ENCODE peak calls at places on chromosomes 4 and X, in six cellular contexts. P, O, S, H, B and G are unnamed samples.

GRCh38 chrX:56281789-56282188 is 49.6 kb downstream of the KLF8 start:
- DNase-seq in P (peak), O (peak), S (peak), H (peak), B (peak), G (peak)

GRCh38 chrX:68941385-68941952 is 112.6 kb downstream of the EFNB1 start:
- DNase-seq in P (no peak), O (no peak), S (no peak), H (peak), B (no peak), G (no peak)

GRCh38 chrX:72461766-72462165 is 110.9 kb downstream of the HDAC8 start:
- DNase-seq in P (no peak), O (no peak), S (no peak), H (no peak), B (peak), G (no peak)

GRCh38 chrX:137569470-137569891 is 3.6 kb downstream of the ZIC3 start:
- DNase-seq in P (no peak), O (no peak), S (no peak), H (no peak), B (no peak), G (no peak)

GRCh38 chrX:155048997-155049619 is 21.8 kb downstream of the CMC4 start:
- DNase-seq in P (no peak), O (peak), S (peak), H (no peak), B (peak), G (peak)

GRCh38 chr4:61149278-61149677 is 50.8 kb upstream of the ADGRL3 start:
- DNase-seq in P (no peak), O (no peak), S (no peak), H (peak), B (peak), G (no peak)

GRCh38 chr4:38275331-38275821 is 315.2 kb downstream of the PTTG2 start:
- DNase-seq in P (peak), O (no peak), S (no peak), H (no peak), B (no peak), G (peak)

GRCh38 chrX:136750364-136750763 is 30.4 kb downstream of the ARHGEF6 start:
- DNase-seq in P (no peak), O (no peak), S (no peak), H (no peak), B (no peak), G (no peak)

GRCh38 chr4:122577808-122578781 is 42.8 kb downstream of the IL21 start:
- DNase-seq in P (peak), O (peak), S (peak), H (no peak), B (peak), G (peak)

GRCh38 chrX:47518105-47518504 is 35.1 kb upstream of the ZNF41 start:
- DNase-seq in P (no peak), O (no peak), S (no peak), H (no peak), B (no peak), G (no peak)

DNA sequence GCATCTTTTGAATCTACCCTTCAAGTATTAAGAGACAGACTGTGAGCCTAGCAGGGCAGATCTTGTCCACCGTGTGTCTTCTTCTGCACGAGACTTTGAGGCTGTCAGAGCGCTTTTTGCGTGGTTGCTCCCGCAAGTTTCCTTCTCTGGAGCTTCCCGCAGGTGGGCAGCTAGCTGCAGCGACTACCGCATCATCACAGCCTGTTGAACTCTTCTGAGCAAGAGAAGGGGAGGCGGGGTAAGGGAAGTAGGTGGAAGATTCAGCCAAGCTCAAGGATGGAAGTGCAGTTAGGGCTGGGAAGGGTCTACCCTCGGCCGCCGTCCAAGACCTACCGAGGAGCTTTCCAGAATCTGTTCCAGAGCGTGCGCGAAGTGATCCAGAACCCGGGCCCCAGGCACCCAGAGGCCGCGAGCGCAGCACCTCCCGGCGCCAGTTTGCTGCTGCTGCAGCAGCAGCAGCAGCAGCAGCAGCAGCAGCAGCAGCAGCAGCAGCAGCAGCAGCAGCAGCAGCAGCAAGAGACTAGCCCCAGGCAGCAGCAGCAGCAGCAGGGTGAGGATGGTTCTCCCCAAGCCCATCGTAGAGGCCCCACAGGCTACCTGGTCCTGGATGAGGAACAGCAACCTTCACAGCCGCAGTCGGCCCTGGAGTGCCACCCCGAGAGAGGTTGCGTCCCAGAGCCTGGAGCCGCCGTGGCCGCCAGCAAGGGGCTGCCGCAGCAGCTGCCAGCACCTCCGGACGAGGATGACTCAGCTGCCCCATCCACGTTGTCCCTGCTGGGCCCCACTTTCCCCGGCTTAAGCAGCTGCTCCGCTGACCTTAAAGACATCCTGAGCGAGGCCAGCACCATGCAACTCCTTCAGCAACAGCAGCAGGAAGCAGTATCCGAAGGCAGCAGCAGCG is 1.3 kb downstream of the AR start:
- DNase-seq in P (no peak), O (no peak), S (no peak), H (peak), B (peak), G (no peak)
- H3K4me3 ChIP-seq in P (peak), O (no peak), S (no peak), H (peak), B (peak), G (no peak)

GRCh38 chr4:154490589-154491340 is 834 bp downstream of the DCHS2 start:
- DNase-seq in P (no peak), O (no peak), S (no peak), H (no peak), B (no peak), G (no peak)
- H3K4me3 ChIP-seq in P (no peak), O (peak), S (peak), H (peak), B (no peak), G (no peak)

GRCh38 chr4:76690091-76690905 is 207.6 kb downstream of the SOWAHB start:
- DNase-seq in P (no peak), O (no peak), S (peak), H (no peak), B (no peak), G (no peak)
- H3K4me3 ChIP-seq in P (peak), O (no peak), S (peak), H (peak), B (peak), G (no peak)

DNA sequence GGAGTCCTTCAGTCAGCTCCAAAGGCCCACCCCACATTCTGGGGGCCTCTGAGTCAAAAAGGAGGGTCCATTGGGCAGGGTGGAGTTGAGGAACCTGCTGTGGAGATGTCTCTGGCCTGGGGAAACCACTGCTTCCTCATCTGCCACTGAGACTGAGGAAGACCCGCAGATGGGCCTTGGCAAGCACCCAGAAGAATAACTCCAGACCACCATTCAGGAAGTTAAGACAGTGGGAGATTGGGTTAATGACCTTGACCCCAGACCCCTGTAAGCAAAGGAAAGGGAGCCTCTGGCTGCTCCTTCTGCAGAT is 8.1 kb upstream of the HSD17B10 start:
- DNase-seq in P (no peak), O (no peak), S (no peak), H (no peak), B (no peak), G (no peak)
- H3K4me3 ChIP-seq in P (peak), O (no peak), S (no peak), H (no peak), B (no peak), G (peak)

GRCh38 chrX:23331701-23332100 is 2.9 kb upstream of the PTCHD1 start:
- DNase-seq in P (no peak), O (no peak), S (no peak), H (no peak), B (no peak), G (no peak)
- H3K4me3 ChIP-seq in P (no peak), O (no peak), S (no peak), H (no peak), B (no peak), G (no peak)

DNA sequence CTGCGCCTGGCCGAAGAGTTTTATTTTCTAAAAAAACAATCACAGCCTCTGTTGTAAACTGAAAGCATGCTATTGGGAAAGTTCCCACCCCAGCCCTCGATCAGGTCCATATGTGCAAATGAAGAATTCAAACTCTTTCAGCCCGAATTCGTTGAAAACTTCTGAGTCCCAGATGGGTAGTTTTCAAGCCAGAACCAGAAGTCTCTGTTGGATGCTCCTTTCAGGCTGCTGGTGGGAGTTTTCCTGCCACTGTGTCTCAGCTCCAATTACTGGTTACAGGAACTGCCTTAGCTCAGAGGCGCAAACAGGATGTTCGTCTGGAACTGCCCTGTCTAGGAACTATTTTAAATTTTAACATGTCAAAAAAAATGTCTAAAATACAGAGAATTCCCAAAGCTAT is 9.3 kb upstream of the ALG13 start:
- DNase-seq in P (no peak), O (no peak), S (no peak), H (no peak), B (peak), G (no peak)
- H3K4me3 ChIP-seq in P (no peak), O (no peak), S (no peak), H (no peak), B (no peak), G (no peak)